ENCODE peak calls at places on chromosomes 4 and X, in six cellular contexts. One of them, this sample, is unnamed.

GRCh38 chrX:9786839-9787635 is 808 bp downstream of the SHROOM2 start:
- DNase-seq in pancreas: peak; percentile 68
- DNase-seq in thyroid gland: peak; percentile 35
- DNase-seq in cardiac muscle cell: peak; percentile 68
- DNase-seq in epithelial cell of esophagus: peak; percentile 30
- DNase-seq in endodermal cell: peak; percentile 69
- DNase-seq in this sample: no peak

GRCh38 chrX:47143894-47144625 is 442 bp downstream of the NDUFB11 start:
- DNase-seq in pancreas: peak; percentile 41
- DNase-seq in epithelial cell of esophagus: peak; percentile 41
- DNase-seq in thyroid gland: peak; percentile 32
- DNase-seq in endodermal cell: no peak
- DNase-seq in cardiac muscle cell: peak; percentile 23
- DNase-seq in this sample: peak; percentile 26

GRCh38 chr4:77146426-77147399 is 10.3 kb upstream of the CCNG2 start:
- DNase-seq in cardiac muscle cell: no peak
- DNase-seq in epithelial cell of esophagus: peak; percentile 63
- DNase-seq in thyroid gland: no peak
- DNase-seq in pancreas: no peak
- DNase-seq in endodermal cell: no peak
- DNase-seq in this sample: peak; percentile 45

GRCh38 chrX:25300994-25301393 is 285.2 kb upstream of the ARX start:
- DNase-seq in epithelial cell of esophagus: no peak
- DNase-seq in endodermal cell: no peak
- DNase-seq in thyroid gland: no peak
- DNase-seq in pancreas: no peak
- DNase-seq in cardiac muscle cell: no peak
- DNase-seq in this sample: no peak

GRCh38 chr4:157888281-157888680 is 284.5 kb downstream of the GASK1B start:
- DNase-seq in epithelial cell of esophagus: no peak
- DNase-seq in pancreas: no peak
- DNase-seq in endodermal cell: no peak
- DNase-seq in thyroid gland: no peak
- DNase-seq in cardiac muscle cell: no peak
- DNase-seq in this sample: no peak

GRCh38 chrX:153351981-153352380 is 18.0 kb downstream of the ZNF275 start:
- DNase-seq in thyroid gland: peak; percentile 54
- DNase-seq in cardiac muscle cell: no peak
- DNase-seq in endodermal cell: no peak
- DNase-seq in pancreas: no peak
- DNase-seq in epithelial cell of esophagus: no peak
- DNase-seq in this sample: no peak

GRCh38 chrX:101925733-101926132 is 6.1 kb downstream of the ZMAT1 start:
- DNase-seq in thyroid gland: no peak
- DNase-seq in cardiac muscle cell: no peak
- DNase-seq in epithelial cell of esophagus: no peak
- DNase-seq in endodermal cell: no peak
- DNase-seq in pancreas: no peak
- DNase-seq in this sample: no peak

GRCh38 chr4:687048-687974 is 1.6 kb downstream of the SLC49A3 start:
- DNase-seq in endodermal cell: peak; percentile 79
- DNase-seq in thyroid gland: peak; percentile 56
- DNase-seq in cardiac muscle cell: no peak
- DNase-seq in pancreas: peak; percentile 76
- DNase-seq in epithelial cell of esophagus: peak; percentile 87
- DNase-seq in this sample: peak; percentile 96

GRCh38 chr4:100462206-100462605 is 55.6 kb downstream of the EMCN start:
- DNase-seq in pancreas: no peak
- DNase-seq in endodermal cell: no peak
- DNase-seq in thyroid gland: no peak
- DNase-seq in cardiac muscle cell: no peak
- DNase-seq in epithelial cell of esophagus: peak; percentile 73
- DNase-seq in this sample: peak; percentile 13

GRCh38 chrX:70052895-70053615 is 3.3 kb upstream of the AWAT2 start:
- DNase-seq in endodermal cell: no peak
- DNase-seq in epithelial cell of esophagus: no peak
- DNase-seq in thyroid gland: no peak
- DNase-seq in cardiac muscle cell: no peak
- DNase-seq in pancreas: no peak
- DNase-seq in this sample: no peak

GRCh38 chr4:62161446-62161845 is 961.3 kb downstream of the ADGRL3 start:
- DNase-seq in cardiac muscle cell: no peak
- DNase-seq in thyroid gland: no peak
- DNase-seq in epithelial cell of esophagus: no peak
- DNase-seq in pancreas: no peak
- DNase-seq in endodermal cell: no peak
- DNase-seq in this sample: no peak

GRCh38 chr4:68176500-68176899 is 46.8 kb upstream of the TMPRSS11F start:
- DNase-seq in endodermal cell: no peak
- DNase-seq in pancreas: no peak
- DNase-seq in cardiac muscle cell: no peak
- DNase-seq in epithelial cell of esophagus: peak; percentile 24
- DNase-seq in thyroid gland: no peak
- DNase-seq in this sample: no peak

GRCh38 chrX:146224442-146224841 is 406.8 kb downstream of the SLITRK2 start:
- DNase-seq in cardiac muscle cell: no peak
- DNase-seq in thyroid gland: no peak
- DNase-seq in pancreas: no peak
- DNase-seq in endodermal cell: peak; percentile 32
- DNase-seq in epithelial cell of esophagus: no peak
- DNase-seq in this sample: no peak

GRCh38 chr4:101527186-101527585 is 179.9 kb upstream of the PPP3CA start:
- DNase-seq in cardiac muscle cell: no peak
- DNase-seq in epithelial cell of esophagus: peak; percentile 48
- DNase-seq in endodermal cell: no peak
- DNase-seq in pancreas: no peak
- DNase-seq in thyroid gland: no peak
- DNase-seq in this sample: no peak

GRCh38 chrX:74422029-74422352 is 698 bp downstream of the SLC16A2 start:
- DNase-seq in thyroid gland: no peak
- DNase-seq in endodermal cell: no peak
- DNase-seq in pancreas: peak; percentile 56
- DNase-seq in cardiac muscle cell: no peak
- DNase-seq in epithelial cell of esophagus: no peak
- DNase-seq in this sample: no peak

GRCh38 chrX:2502668-2503519 is 2.1 kb upstream of the DHRSX start:
- DNase-seq in endodermal cell: no peak
- DNase-seq in thyroid gland: no peak
- DNase-seq in pancreas: peak; percentile 35
- DNase-seq in cardiac muscle cell: no peak
- DNase-seq in epithelial cell of esophagus: peak; percentile 29
- DNase-seq in this sample: no peak

GRCh38 chr4:212438-213174 is 88.3 kb downstream of the ZNF718 start:
- DNase-seq in thyroid gland: peak; percentile 87
- DNase-seq in epithelial cell of esophagus: peak; percentile 92
- DNase-seq in cardiac muscle cell: peak; percentile 87
- DNase-seq in endodermal cell: no peak
- DNase-seq in pancreas: peak; percentile 86
- DNase-seq in this sample: peak; percentile 94

GRCh38 chr4:119559044-119559647 is 69.5 kb downstream of the PDE5A start:
- DNase-seq in pancreas: no peak
- DNase-seq in endodermal cell: no peak
- DNase-seq in cardiac muscle cell: peak; percentile 36
- DNase-seq in epithelial cell of esophagus: peak; percentile 57
- DNase-seq in thyroid gland: no peak
- DNase-seq in this sample: peak; percentile 33
- TF ChIP-seq CTCF in pancreas: peak; percentile 29
- TF ChIP-seq CTCF in endodermal cell: peak; percentile 78
- TF ChIP-seq CTCF in cardiac muscle cell: peak; percentile 42
- TF ChIP-seq CTCF in epithelial cell of esophagus: peak; percentile 38
- TF ChIP-seq CTCF in thyroid gland: peak; percentile 11
- TF ChIP-seq CTCF in this sample: no peak

GRCh38 chrX:68433981-68434299 is 645 bp upstream of the OPHN1 start:
- DNase-seq in pancreas: no peak
- DNase-seq in endodermal cell: no peak
- DNase-seq in cardiac muscle cell: no peak
- DNase-seq in epithelial cell of esophagus: no peak
- DNase-seq in thyroid gland: no peak
- DNase-seq in this sample: no peak

GRCh38 chrX:68431836-68432235 is 1.5 kb downstream of the OPHN1 start:
- DNase-seq in pancreas: no peak
- DNase-seq in endodermal cell: no peak
- DNase-seq in thyroid gland: no peak
- DNase-seq in epithelial cell of esophagus: no peak
- DNase-seq in cardiac muscle cell: no peak
- DNase-seq in this sample: no peak

GRCh38 chrX:68429216-68429615 is 4.1 kb downstream of the OPHN1 start:
- DNase-seq in epithelial cell of esophagus: peak; percentile 70
- DNase-seq in thyroid gland: no peak
- DNase-seq in cardiac muscle cell: no peak
- DNase-seq in pancreas: no peak
- DNase-seq in endodermal cell: no peak
- DNase-seq in this sample: no peak

GRCh38 chrX:68433155-68433980 is at the start of gene OPHN1:
- DNase-seq in thyroid gland: peak; percentile 81
- DNase-seq in endodermal cell: peak; percentile 87
- DNase-seq in pancreas: peak; percentile 77
- DNase-seq in cardiac muscle cell: peak; percentile 67
- DNase-seq in epithelial cell of esophagus: peak; percentile 84
- DNase-seq in this sample: peak; percentile 72

DNA sequence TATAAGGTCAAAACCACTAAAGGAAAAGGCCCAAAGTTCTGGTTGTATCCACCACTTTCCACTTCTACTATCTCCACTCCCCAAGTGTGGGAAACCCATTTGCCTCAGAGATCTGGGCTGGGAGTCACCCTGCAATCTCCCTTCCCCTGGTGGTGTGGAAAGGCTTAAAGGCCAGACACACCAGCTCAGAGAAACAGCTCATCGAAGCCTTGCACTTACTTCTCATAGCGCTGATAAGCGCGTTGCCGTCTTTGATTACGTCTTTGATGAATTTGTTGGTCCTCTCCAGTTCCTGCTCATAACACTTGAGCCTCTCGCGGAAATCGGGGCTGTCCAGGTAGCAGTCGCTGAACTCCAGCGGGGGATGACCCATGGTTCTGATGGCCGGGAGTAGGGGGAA is 647 bp downstream of the OPHN1 start:
- DNase-seq in cardiac muscle cell: peak; percentile 2
- DNase-seq in endodermal cell: no peak
- DNase-seq in thyroid gland: no peak
- DNase-seq in epithelial cell of esophagus: peak; percentile 16
- DNase-seq in pancreas: no peak
- DNase-seq in this sample: peak; percentile 36
- H3K4me3 ChIP-seq in cardiac muscle cell: peak overlapping the region; percentile 44
- H3K4me3 ChIP-seq in endodermal cell: peak overlapping the region; percentile 83
- H3K4me3 ChIP-seq in thyroid gland: no peak overlapping the region
- H3K4me3 ChIP-seq in epithelial cell of esophagus: peak overlapping the region; percentile 58
- H3K4me3 ChIP-seq in pancreas: peak overlapping the region; percentile 52
- H3K4me3 ChIP-seq in this sample: peak overlapping the region; percentile 76

DNA sequence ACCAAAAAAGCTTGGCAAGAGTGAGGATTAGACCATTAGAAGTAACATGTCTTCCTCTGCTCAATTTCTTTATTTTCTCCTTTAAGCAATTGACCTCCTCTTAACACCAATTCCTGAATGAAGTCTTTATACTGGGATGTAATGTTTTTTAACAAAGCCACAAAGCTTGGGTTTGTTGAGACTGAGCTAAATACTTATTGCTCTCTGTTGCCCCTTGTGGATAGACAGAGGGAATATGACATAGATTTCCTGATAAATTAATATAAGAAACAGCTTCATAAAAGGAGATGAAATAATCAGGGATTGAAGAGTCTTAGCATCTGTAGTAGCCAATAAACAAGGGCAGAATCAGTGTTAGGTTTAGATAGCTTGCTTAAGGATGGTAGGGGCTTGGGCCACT is 57.6 kb downstream of the CCDC160 start:
- DNase-seq in cardiac muscle cell: peak; percentile 3
- DNase-seq in pancreas: no peak
- DNase-seq in thyroid gland: no peak
- DNase-seq in endodermal cell: no peak
- DNase-seq in epithelial cell of esophagus: peak; percentile 11
- DNase-seq in this sample: peak; percentile 0
- TF ChIP-seq CTCF in cardiac muscle cell: no peak
- TF ChIP-seq CTCF in pancreas: no peak
- TF ChIP-seq CTCF in thyroid gland: no peak
- TF ChIP-seq CTCF in endodermal cell: peak; percentile 60
- TF ChIP-seq CTCF in epithelial cell of esophagus: peak; percentile 32
- TF ChIP-seq CTCF in this sample: peak; percentile 27

GRCh38 chrX:110795645-110796510 is at the start of gene CHRDL1:
- DNase-seq in cardiac muscle cell: peak; percentile 57
- DNase-seq in pancreas: peak; percentile 72
- DNase-seq in endodermal cell: peak; percentile 78
- DNase-seq in epithelial cell of esophagus: peak; percentile 0
- DNase-seq in thyroid gland: peak; percentile 58
- DNase-seq in this sample: peak; percentile 41
- H3K4me3 ChIP-seq in cardiac muscle cell: peak within 1 kb of the TSS; percentile 45
- H3K4me3 ChIP-seq in pancreas: peak within 1 kb of the TSS; percentile 25
- H3K4me3 ChIP-seq in endodermal cell: peak within 1 kb of the TSS; percentile 64
- H3K4me3 ChIP-seq in epithelial cell of esophagus: no peak within 1 kb of the TSS
- H3K4me3 ChIP-seq in thyroid gland: no peak within 1 kb of the TSS
- H3K4me3 ChIP-seq in this sample: peak within 1 kb of the TSS; percentile 42

GRCh38 chr4:183600189-183600685 is 58.7 kb downstream of the RWDD4 start:
- DNase-seq in pancreas: no peak
- DNase-seq in epithelial cell of esophagus: peak; percentile 27
- DNase-seq in endodermal cell: peak; percentile 76
- DNase-seq in thyroid gland: peak; percentile 18
- DNase-seq in cardiac muscle cell: no peak
- DNase-seq in this sample: peak; percentile 43
- TF ChIP-seq CTCF in pancreas: no peak
- TF ChIP-seq CTCF in epithelial cell of esophagus: peak; percentile 38
- TF ChIP-seq CTCF in endodermal cell: peak; percentile 83
- TF ChIP-seq CTCF in thyroid gland: no peak
- TF ChIP-seq CTCF in cardiac muscle cell: peak; percentile 44
- TF ChIP-seq CTCF in this sample: peak; percentile 39

GRCh38 chr4:72323227-72323626 is 245.8 kb downstream of the ADAMTS3 start:
- DNase-seq in epithelial cell of esophagus: no peak
- DNase-seq in endodermal cell: no peak
- DNase-seq in thyroid gland: no peak
- DNase-seq in cardiac muscle cell: no peak
- DNase-seq in pancreas: no peak
- DNase-seq in this sample: peak; percentile 9

GRCh38 chr4:72318771-72319170 is 250.2 kb downstream of the ADAMTS3 start:
- DNase-seq in thyroid gland: peak; percentile 2
- DNase-seq in epithelial cell of esophagus: peak; percentile 80
- DNase-seq in pancreas: no peak
- DNase-seq in endodermal cell: no peak
- DNase-seq in cardiac muscle cell: no peak
- DNase-seq in this sample: peak; percentile 37

GRCh38 chr4:72320185-72320948 is 248.7 kb downstream of the ADAMTS3 start:
- DNase-seq in cardiac muscle cell: no peak
- DNase-seq in endodermal cell: no peak
- DNase-seq in pancreas: no peak
- DNase-seq in thyroid gland: no peak
- DNase-seq in epithelial cell of esophagus: no peak
- DNase-seq in this sample: no peak

GRCh38 chr4:72314869-72315268 is 254.2 kb downstream of the ADAMTS3 start:
- DNase-seq in thyroid gland: peak; percentile 57
- DNase-seq in cardiac muscle cell: peak; percentile 61
- DNase-seq in pancreas: no peak
- DNase-seq in endodermal cell: no peak
- DNase-seq in epithelial cell of esophagus: peak; percentile 79
- DNase-seq in this sample: peak; percentile 83

GRCh38 chr4:72319596-72319995 is 249.4 kb downstream of the ADAMTS3 start:
- DNase-seq in thyroid gland: peak; percentile 2
- DNase-seq in epithelial cell of esophagus: peak; percentile 82
- DNase-seq in endodermal cell: no peak
- DNase-seq in pancreas: no peak
- DNase-seq in cardiac muscle cell: no peak
- DNase-seq in this sample: peak; percentile 81
- H3K4me3 ChIP-seq in thyroid gland: no peak overlapping the region
- H3K4me3 ChIP-seq in epithelial cell of esophagus: no peak overlapping the region
- H3K4me3 ChIP-seq in endodermal cell: no peak overlapping the region
- H3K4me3 ChIP-seq in pancreas: no peak overlapping the region
- H3K4me3 ChIP-seq in cardiac muscle cell: no peak overlapping the region
- H3K4me3 ChIP-seq in this sample: no peak overlapping the region

This sample was measured in foreskin fibroblast.